ENCODE peak calls at places on chromosomes 3 and 15, in ten cellular contexts. Y, D, N, U, E, G, O, L, R and T are unnamed samples.

GRCh38 chr3:132254076-132254755 is 63.0 kb upstream of the ACP3 start:
- DNase-seq in Y (peak), D (no peak), N (no peak), U (no peak), E (no peak), G (no peak), O (no peak), L (no peak), R (no peak), T (no peak)

GRCh38 chr3:8658326-8659212 is 14.0 kb upstream of the SSUH2 start:
- DNase-seq in Y (peak), D (no peak), N (no peak), U (peak), E (peak), G (no peak), O (peak), L (peak), R (no peak), T (no peak)

GRCh38 chr3:52897130-52898109 is at the start of gene STIMATE:
- DNase-seq in Y (peak), D (peak), N (no peak), U (peak), E (peak), G (no peak), O (peak), L (peak), R (peak), T (no peak)

GRCh38 chr3:87867001-87867400 is 191.8 kb downstream of the CGGBP1 start:
- DNase-seq in Y (no peak), D (no peak), N (no peak), U (no peak), E (no peak), G (no peak), O (no peak), L (no peak), R (no peak), T (no peak)

GRCh38 chr3:61239871-61240270 is 11.4 kb downstream of the FHIT start:
- DNase-seq in Y (no peak), D (no peak), N (no peak), U (no peak), E (no peak), G (no peak), O (no peak), L (no peak), R (no peak), T (no peak)

GRCh38 chr15:88257311-88257901 is 867 bp upstream of the NTRK3 start:
- DNase-seq in Y (no peak), D (no peak), N (no peak), U (no peak), E (peak), G (no peak), O (no peak), L (peak), R (peak), T (peak)

GRCh38 chr3:177350051-177350565 is 152.8 kb upstream of the TBL1XR1 start:
- DNase-seq in Y (no peak), D (no peak), N (no peak), U (no peak), E (no peak), G (no peak), O (no peak), L (no peak), R (no peak), T (no peak)

GRCh38 chr15:40511472-40512133 is 40.8 kb downstream of the CHST14 start:
- DNase-seq in Y (no peak), D (no peak), N (no peak), U (peak), E (no peak), G (no peak), O (peak), L (peak), R (peak), T (no peak)

GRCh38 chr3:196144383-196145105 is 62.7 kb upstream of the TFRC start:
- DNase-seq in Y (peak), D (no peak), N (no peak), U (no peak), E (no peak), G (peak), O (no peak), L (no peak), R (peak), T (no peak)

GRCh38 chr15:73225358-73226015 is 143.3 kb downstream of the HCN4 start:
- DNase-seq in Y (no peak), D (peak), N (no peak), U (no peak), E (no peak), G (no peak), O (no peak), L (no peak), R (no peak), T (no peak)

GRCh38 chr3:129593595-129594339 is 12.7 kb downstream of the PLXND1 start:
- DNase-seq in Y (no peak), D (peak), N (no peak), U (peak), E (peak), G (no peak), O (no peak), L (no peak), R (no peak), T (no peak)

GRCh38 chr3:127688416-127689265 is 15.9 kb downstream of the ABTB1 start:
- DNase-seq in Y (peak), D (no peak), N (no peak), U (peak), E (no peak), G (no peak), O (no peak), L (no peak), R (peak), T (no peak)

GRCh38 chr15:36544518-36545383 is 34.7 kb upstream of the CDIN1 start:
- DNase-seq in Y (no peak), D (no peak), N (no peak), U (no peak), E (no peak), G (no peak), O (no peak), L (no peak), R (no peak), T (no peak)

GRCh38 chr3:69740103-69741021 is 1.1 kb downstream of the MITF start:
- DNase-seq in Y (no peak), D (no peak), N (no peak), U (peak), E (peak), G (no peak), O (peak), L (peak), R (peak), T (no peak)

GRCh38 chr3:107855710-107856109 is 235.1 kb downstream of the CD47 start:
- DNase-seq in Y (peak), D (no peak), N (no peak), U (no peak), E (no peak), G (no peak), O (peak), L (no peak), R (peak), T (no peak)

GRCh38 chr15:76206325-76206976 is 104.8 kb downstream of the ETFA start:
- DNase-seq in Y (peak), D (no peak), N (no peak), U (peak), E (peak), G (no peak), O (no peak), L (peak), R (peak), T (peak)

GRCh38 chr3:109973733-109974132 is 636.4 kb upstream of the DPPA4 start:
- DNase-seq in Y (peak), D (no peak), N (no peak), U (no peak), E (no peak), G (no peak), O (no peak), L (no peak), R (peak), T (no peak)

GRCh38 chr3:135994708-135995335 is 29.3 kb downstream of the PPP2R3A start:
- DNase-seq in Y (no peak), D (no peak), N (no peak), U (no peak), E (peak), G (no peak), O (no peak), L (no peak), R (no peak), T (no peak)

GRCh38 chr15:33279613-33280205 is 31.1 kb upstream of the RYR3 start:
- DNase-seq in Y (no peak), D (no peak), N (no peak), U (no peak), E (no peak), G (no peak), O (no peak), L (no peak), R (peak), T (no peak)

GRCh38 chr15:100383302-100384107 is 41.7 kb upstream of the ADAMTS17 start:
- DNase-seq in Y (no peak), D (no peak), N (no peak), U (no peak), E (no peak), G (no peak), O (peak), L (peak), R (peak), T (no peak)

GRCh38 chr3:108171095-108171494 is 51.1 kb downstream of the IFT57 start:
- DNase-seq in Y (no peak), D (no peak), N (no peak), U (no peak), E (no peak), G (no peak), O (no peak), L (no peak), R (no peak), T (no peak)

GRCh38 chr3:53046171-53047170 is 598 bp upstream of the SFMBT1 start:
- DNase-seq in Y (peak), D (peak), N (no peak), U (peak), E (peak), G (no peak), O (peak), L (peak), R (peak), T (no peak)

GRCh38 chr3:152434142-152434541 is 165.4 kb downstream of the MBNL1 start:
- DNase-seq in Y (no peak), D (no peak), N (no peak), U (no peak), E (no peak), G (no peak), O (no peak), L (no peak), R (no peak), T (no peak)

GRCh38 chr3:128854382-128854939 is 25.0 kb upstream of the ACAD9 start:
- DNase-seq in Y (no peak), D (no peak), N (no peak), U (no peak), E (no peak), G (no peak), O (no peak), L (no peak), R (no peak), T (no peak)